ENCODE peak calls at places on chromosomes 1 and 21, in seven cellular contexts. V is ascending aorta, O is left ventricle myocardium inferior, J is heart right ventricle, H is adipocyte, Y is ovary, F is Peyer's patch. Q is an unnamed sample.

GRCh38 chr1:98824724-98825123 is 163.2 kb downstream of the SNX7 start:
- DNase-seq in H (no peak), F (no peak), Y (no peak), O (no peak), J (no peak), V (no peak), Q (no peak)

GRCh38 chr1:25760871-25761270 is 39.1 kb upstream of the SELENON start:
- DNase-seq in H (no peak), Y (no peak), J (no peak), F (no peak), V (no peak), O (no peak), Q (no peak)

GRCh38 chr1:109804660-109805059 is 40.9 kb upstream of the EPS8L3 start:
- DNase-seq in O (no peak), V (no peak), F (peak; percentile 3), Y (no peak), J (no peak), H (no peak), Q (no peak)

GRCh38 chr1:29414091-29414490 is 177.8 kb downstream of the PTPRU start:
- DNase-seq in H (no peak), J (no peak), F (no peak), O (no peak), Y (no peak), V (no peak), Q (no peak)

GRCh38 chr1:85343213-85343611 is 66.8 kb upstream of the BCL10 start:
- DNase-seq in O (no peak), V (no peak), H (peak; percentile 47), Y (no peak), J (no peak), F (no peak), Q (no peak)

GRCh38 chr21:28746166-28746565 is 246.5 kb downstream of the LTN1 start:
- DNase-seq in O (no peak), H (no peak), J (no peak), F (no peak), V (no peak), Y (no peak), Q (no peak)

GRCh38 chr1:192553741-192554140 is 21.8 kb upstream of the RGS1 start:
- DNase-seq in F (no peak), Y (no peak), O (no peak), J (no peak), V (no peak), H (no peak), Q (no peak)

GRCh38 chr1:209755926-209756607 is at the start of gene TRAF3IP3:
- DNase-seq in F (peak; percentile 92), J (peak; percentile 21), Y (no peak), O (no peak), V (peak; percentile 13), H (no peak), Q (no peak)

GRCh38 chr1:54818461-54819194 is 17.5 kb upstream of the TTC22 start:
- DNase-seq in V (no peak), Y (no peak), H (peak; percentile 20), J (no peak), O (no peak), F (no peak), Q (no peak)

GRCh38 chr1:215219372-215219771 is 136.8 kb downstream of the KCNK2 start:
- DNase-seq in J (no peak), Y (no peak), F (no peak), O (no peak), H (no peak), V (no peak), Q (no peak)

GRCh38 chr1:15341228-15341627 is 68.5 kb upstream of the EFHD2 start:
- DNase-seq in H (no peak), J (no peak), Y (no peak), O (no peak), F (no peak), V (no peak), Q (no peak)

GRCh38 chr1:199452627-199453026 is 574.9 kb upstream of the NR5A2 start:
- DNase-seq in O (no peak), H (no peak), Y (no peak), J (no peak), V (no peak), F (no peak), Q (no peak)

GRCh38 chr1:244319283-244320132 is 132.2 kb downstream of the ADSS2 start:
- DNase-seq in H (peak; percentile 54), V (no peak), Y (no peak), F (peak; percentile 70), J (no peak), O (no peak), Q (peak; percentile 12)

GRCh38 chr1:5810553-5811270 is 181.5 kb downstream of the NPHP4 start:
- DNase-seq in F (no peak), V (no peak), O (no peak), Y (peak; percentile 27), J (no peak), H (no peak), Q (no peak)

GRCh38 chr1:925532-926421 is 2.1 kb downstream of the SAMD11 start:
- DNase-seq in F (no peak), O (no peak), H (peak; percentile 80), Y (no peak), J (no peak), V (no peak), Q (peak; percentile 75)

DNA sequence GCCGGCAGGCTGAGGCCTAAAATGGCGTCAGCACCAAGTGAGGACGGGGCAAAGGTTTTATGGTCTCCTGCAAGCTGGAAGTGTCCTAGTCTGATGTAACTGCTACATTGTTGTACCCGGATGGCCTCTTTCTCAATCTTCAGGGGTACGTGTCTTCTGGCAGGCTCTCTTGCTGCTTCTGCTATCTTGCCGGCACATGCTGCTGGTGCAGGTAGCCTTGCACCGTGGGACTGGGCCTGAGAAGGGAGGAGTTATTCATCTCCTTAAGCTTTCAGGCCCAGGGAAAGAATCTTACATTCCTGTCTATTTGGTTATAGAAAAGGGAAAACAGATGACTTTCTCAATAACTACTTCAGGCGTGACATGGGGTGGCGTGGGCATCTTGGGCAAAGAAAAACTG is 72.2 kb downstream of the ZNF678 start:
- DNase-seq in Y (no peak), H (no peak), F (no peak), V (no peak), O (no peak), J (no peak), Q (no peak)
- H3K9me3 ChIP-seq in Y (no peaks in the 10 kb centered on the region), H (peaks cover 73% of the 10 kb centered on the region), F (peaks cover 4% of the 10 kb centered on the region), V (peaks cover 70% of the 10 kb centered on the region), O (peaks cover 98% of the 10 kb centered on the region), J (peaks cover 85% of the 10 kb centered on the region), Q (peaks cover 37% of the 10 kb centered on the region)

GRCh38 chr1:11701981-11702803 is 10.7 kb downstream of the DRAXIN start:
- DNase-seq in J (no peak), V (no peak), O (no peak), F (no peak), H (no peak), Y (no peak), Q (no peak)

GRCh38 chr1:11703357-11704225 is 12.1 kb downstream of the DRAXIN start:
- DNase-seq in Y (no peak), O (no peak), V (no peak), J (no peak), H (no peak), F (no peak), Q (no peak)

GRCh38 chr1:11704226-11704619 is 12.7 kb downstream of the DRAXIN start:
- DNase-seq in V (no peak), Y (no peak), H (no peak), F (no peak), J (no peak), O (no peak), Q (no peak)

GRCh38 chr1:11700655-11701467 is 9.4 kb downstream of the DRAXIN start:
- DNase-seq in V (no peak), Y (no peak), J (no peak), H (no peak), O (no peak), F (no peak), Q (no peak)

DNA sequence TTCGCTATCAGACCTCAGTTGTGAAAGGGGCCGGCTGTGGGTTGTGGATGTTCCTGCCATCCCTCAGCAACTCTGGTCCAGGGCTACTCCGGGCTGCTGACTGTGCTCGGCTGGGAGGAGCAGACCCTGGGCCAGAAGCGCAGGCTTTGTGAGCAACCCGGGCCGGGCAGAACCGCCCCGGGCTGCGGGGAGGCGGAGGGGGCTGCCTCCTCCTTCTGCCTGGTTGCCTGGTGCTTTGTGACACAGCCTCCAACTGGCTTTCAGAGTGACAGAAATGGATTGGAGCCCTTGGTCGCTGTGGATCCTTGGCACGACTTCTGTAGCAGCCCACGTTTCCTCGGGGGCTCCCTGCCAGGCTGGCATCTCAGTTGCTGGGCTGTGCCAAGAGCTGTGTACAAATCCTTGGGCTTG is 10.0 kb downstream of the DRAXIN start:
- DNase-seq in H (peak; percentile 35), V (no peak), Y (no peak), F (no peak), O (no peak), J (no peak), Q (peak; percentile 40)
- H3K4me3 ChIP-seq in H (no peak overlapping the region), V (peak overlapping the region; percentile 0), Y (no peak overlapping the region), F (no peak overlapping the region), O (no peak overlapping the region), J (no peak overlapping the region), Q (no peak overlapping the region)

DNA sequence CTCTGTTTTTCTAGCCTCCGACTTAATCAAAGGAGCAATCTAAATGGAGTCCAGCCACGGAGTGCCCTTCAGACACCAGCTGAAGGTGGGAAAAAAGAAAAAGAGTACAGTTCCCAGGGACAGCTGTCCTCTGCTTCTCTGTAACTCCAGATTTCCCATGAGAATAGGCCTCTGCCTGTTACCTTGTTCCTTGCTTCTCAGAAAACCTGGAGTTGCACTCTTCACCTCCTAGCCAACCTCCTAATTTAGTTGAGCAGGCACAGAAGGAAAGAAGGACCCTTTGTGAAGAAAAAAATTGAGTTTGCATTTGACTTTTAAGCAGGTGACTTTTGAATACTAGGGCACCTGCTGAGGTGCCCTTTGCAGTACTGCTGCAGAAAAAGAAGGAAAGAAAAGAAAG is 8.3 kb downstream of the BARHL2 start:
- DNase-seq in H (no peak), V (no peak), Y (no peak), J (no peak), O (no peak), F (no peak), Q (no peak)
- H3K27me3 ChIP-seq in H (peaks cover 92% of the 10 kb centered on the region), V (peaks cover 31% of the 10 kb centered on the region), Y (no peaks in the 10 kb centered on the region), J (peaks cover 23% of the 10 kb centered on the region), O (peaks cover 100% of the 10 kb centered on the region), F (no peaks in the 10 kb centered on the region), Q (peaks cover 45% of the 10 kb centered on the region)

GRCh38 chr1:91510754-91511153 is 10.1 kb downstream of the CDC7 start:
- DNase-seq in O (no peak), J (no peak), F (no peak), H (no peak), Y (no peak), V (no peak), Q (no peak)

GRCh38 chr1:91515994-91516393 is 15.3 kb downstream of the CDC7 start:
- DNase-seq in O (no peak), J (no peak), V (no peak), F (no peak), H (no peak), Y (no peak), Q (no peak)

GRCh38 chr1:91513160-91513559 is 12.5 kb downstream of the CDC7 start:
- DNase-seq in J (no peak), V (no peak), O (no peak), Y (no peak), H (peak; percentile 80), F (no peak), Q (no peak)

GRCh38 chr1:91507330-91507729 is 6.7 kb downstream of the CDC7 start:
- DNase-seq in H (no peak), Y (no peak), O (no peak), V (no peak), J (no peak), F (no peak), Q (no peak)

DNA sequence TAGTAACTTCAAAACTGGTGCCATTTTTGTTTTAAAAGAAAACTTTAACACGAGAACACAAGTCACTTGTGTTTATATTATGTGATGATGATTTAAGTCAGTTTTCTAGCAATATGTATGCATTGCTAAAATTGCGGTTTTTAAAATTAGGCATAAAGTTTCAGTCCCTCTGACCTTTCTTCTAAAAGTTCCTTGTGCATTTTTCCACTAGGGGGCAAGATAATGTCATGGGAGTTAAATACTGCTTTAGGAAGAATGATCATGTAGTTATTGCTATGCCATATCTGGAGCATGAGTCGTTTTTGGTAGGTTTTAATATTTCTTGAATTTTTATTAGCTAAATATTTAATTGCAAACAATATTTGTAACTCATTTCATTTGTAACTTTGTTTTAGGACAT is 10.7 kb downstream of the CDC7 start:
- DNase-seq in F (no peak), H (peak; percentile 83), J (no peak), O (no peak), V (no peak), Y (no peak), Q (no peak)
- H3K9me3 ChIP-seq in F (no peaks in the 10 kb centered on the region), H (no peaks in the 10 kb centered on the region), J (no peaks in the 10 kb centered on the region), O (no peaks in the 10 kb centered on the region), V (no peaks in the 10 kb centered on the region), Y (no peaks in the 10 kb centered on the region), Q (no peaks in the 10 kb centered on the region)